ENCODE peak calls at places on chromosomes 3 and 15, in five cellular contexts. G is cardiac muscle cell, Q is upper lobe of right lung, I is GM06990, F is upper lobe of left lung. R is an unnamed sample.

GRCh38 chr15:80228959-80229610 is 22.9 kb downstream of the CTXND1 start:
- DNase-seq in G (peak), Q (peak), I (no peak), F (peak), R (no peak)

GRCh38 chr3:172201136-172201989 is 162.0 kb downstream of the FNDC3B start:
- DNase-seq in G (peak), Q (peak), I (no peak), F (peak), R (no peak)

GRCh38 chr15:95174281-95174680 is 942.9 kb downstream of the MCTP2 start:
- DNase-seq in G (peak), Q (no peak), I (no peak), F (no peak), R (no peak)

GRCh38 chr15:92677998-92678397 is 22.4 kb upstream of the FAM174B start:
- DNase-seq in G (no peak), Q (no peak), I (no peak), F (peak), R (no peak)

GRCh38 chr3:131454501-131454900 is 48.3 kb downstream of the MRPL3 start:
- DNase-seq in G (peak), Q (no peak), I (no peak), F (no peak), R (no peak)

GRCh38 chr3:121894191-121894990 is at the start of gene SLC15A2:
- DNase-seq in G (peak), Q (no peak), I (no peak), F (peak), R (no peak)

GRCh38 chr3:56812749-56813655 is 11.3 kb upstream of the ARHGEF3 start:
- DNase-seq in G (peak), Q (no peak), I (no peak), F (no peak), R (no peak)

GRCh38 chr3:37863949-37864822 is 2.5 kb downstream of the CTDSPL start:
- DNase-seq in G (no peak), Q (no peak), I (no peak), F (no peak), R (no peak)

GRCh38 chr3:183306798-183307671 is 54.0 kb downstream of the B3GNT5 start:
- DNase-seq in G (peak), Q (peak), I (peak), F (peak), R (no peak)

GRCh38 chr15:66047321-66048024 is 178.2 kb downstream of the RAB11A start:
- DNase-seq in G (no peak), Q (no peak), I (no peak), F (no peak), R (no peak)

GRCh38 chr15:84715442-84716035 is 400 bp downstream of the SEC11A start:
- DNase-seq in G (peak), Q (no peak), I (no peak), F (peak), R (no peak)

GRCh38 chr15:31398677-31399260 is 72.1 kb downstream of the KLF13 start:
- DNase-seq in G (peak), Q (no peak), I (no peak), F (no peak), R (no peak)

GRCh38 chr15:36775209-36775608 is 195.8 kb downstream of the CDIN1 start:
- DNase-seq in G (no peak), Q (no peak), I (no peak), F (no peak), R (no peak)

DNA sequence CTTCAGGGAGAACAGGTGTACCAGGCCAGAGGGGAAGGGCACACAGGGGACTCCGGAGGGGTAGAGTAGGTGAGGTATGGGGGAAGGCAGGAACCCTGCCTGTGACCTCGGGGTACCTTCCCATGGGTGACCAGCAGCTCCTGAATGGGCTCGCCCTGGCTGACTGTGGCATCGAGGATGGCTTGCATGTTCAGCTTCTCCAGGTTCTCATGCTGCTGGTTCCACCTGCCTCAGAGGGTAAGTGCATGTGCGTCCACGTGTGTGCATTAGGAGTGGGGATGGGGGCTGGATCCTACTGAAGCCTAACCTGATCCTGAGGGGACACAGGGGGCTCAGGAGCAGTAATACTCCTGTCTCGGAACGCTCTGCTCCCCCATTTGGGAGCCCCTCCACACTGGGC is 524 bp downstream of the ZMYND10 start:
- DNase-seq in G (no peak), Q (no peak), I (no peak), F (no peak), R (no peak)
- H3K4me3 ChIP-seq in G (peak), Q (peak), I (no peak), F (peak), R (no peak)

GRCh38 chr15:51692154-51692553 is 10.9 kb downstream of the SCG3 start:
- DNase-seq in G (no peak), Q (no peak), I (no peak), F (no peak), R (no peak)

GRCh38 chr15:51687565-51687964 is 6.3 kb downstream of the SCG3 start:
- DNase-seq in G (no peak), Q (no peak), I (no peak), F (no peak), R (no peak)

GRCh38 chr15:51688863-51689262 is 7.6 kb downstream of the SCG3 start:
- DNase-seq in G (no peak), Q (no peak), I (no peak), F (no peak), R (no peak)
- TF ChIP-seq CTCF in G (peak), Q (peak), I (peak), F (no peak), R (peak)

DNA sequence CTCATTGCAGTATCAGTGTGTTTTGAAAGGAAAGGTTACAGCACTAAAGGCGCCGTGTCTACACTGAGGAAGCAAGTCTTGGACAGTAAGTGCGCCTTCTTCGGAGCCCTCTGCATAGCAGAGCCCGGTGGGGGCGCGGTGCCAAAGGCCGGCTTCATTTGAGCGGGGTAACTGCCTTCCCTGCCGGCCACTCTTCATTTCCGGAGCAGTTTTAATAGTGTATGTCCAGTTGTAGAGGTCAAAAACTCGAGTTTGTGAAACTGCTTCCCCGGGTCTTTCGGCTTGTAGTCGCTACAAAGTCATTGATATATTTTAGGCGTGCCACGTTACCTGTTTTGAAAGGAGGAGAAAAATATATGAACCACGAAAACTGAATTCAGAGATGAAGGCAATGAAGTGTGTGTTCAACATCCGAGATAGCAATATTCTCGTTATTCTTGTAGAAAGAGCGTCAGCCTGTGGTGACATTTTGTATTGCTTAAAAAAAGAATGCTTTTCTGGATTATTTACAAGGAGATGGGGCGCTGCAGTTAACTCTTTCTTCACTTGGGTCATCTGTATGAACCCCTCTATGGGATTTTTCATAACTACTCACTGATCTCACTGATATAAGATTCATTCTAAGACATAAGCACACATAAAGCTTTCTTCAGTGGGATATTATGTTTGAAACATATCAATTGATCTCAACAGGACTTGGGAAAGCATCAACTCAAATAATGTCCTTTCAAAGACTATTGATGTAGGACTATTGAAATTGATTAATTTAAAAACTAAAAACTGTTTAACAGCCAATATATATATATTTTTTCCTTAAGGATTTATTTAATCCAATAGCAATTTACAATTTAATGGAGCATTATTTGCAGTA is 3.0 kb downstream of the ALCAM start:
- DNase-seq in G (peak), Q (peak), I (peak), F (peak), R (peak)
- H3K4me3 ChIP-seq in G (peak), Q (peak), I (peak), F (peak), R (peak)

DNA sequence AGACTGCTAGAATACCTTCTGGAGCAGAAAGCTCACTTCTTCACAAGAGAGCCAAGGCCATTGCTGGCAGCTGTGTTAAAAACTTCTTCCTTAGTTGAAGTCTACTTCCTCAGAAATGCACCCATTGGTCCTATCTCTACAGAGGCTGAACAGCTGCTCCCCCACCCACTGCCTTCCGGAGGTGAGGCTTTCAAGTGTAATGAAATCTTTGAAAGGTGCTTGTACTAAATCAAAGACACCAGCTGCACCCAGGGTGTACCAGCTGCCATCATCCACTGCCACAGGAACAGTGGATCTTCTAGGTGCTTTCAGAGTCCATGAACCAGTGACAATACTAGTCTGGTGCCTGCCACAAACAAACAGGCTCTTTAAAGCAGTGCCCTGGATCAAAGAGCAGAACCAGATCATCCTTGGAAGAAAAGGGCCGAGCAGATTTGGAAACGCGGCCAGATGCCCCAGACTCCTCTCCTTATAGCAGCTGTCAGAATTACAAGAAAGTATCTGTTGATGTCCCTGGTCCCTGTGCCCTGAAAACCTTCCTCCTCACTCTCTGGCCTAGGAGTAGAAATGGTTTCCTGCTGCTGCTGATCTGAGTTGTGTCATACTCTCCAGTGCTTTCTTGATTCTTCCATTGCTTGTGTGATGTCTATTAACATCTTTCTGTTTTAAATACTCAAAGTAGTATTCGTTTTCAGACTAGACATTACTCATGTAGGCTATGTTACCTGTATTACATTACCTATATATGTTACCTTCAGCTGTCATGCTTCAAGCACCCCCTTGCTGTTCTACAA is 26.6 kb upstream of the HERC1 start:
- DNase-seq in G (no peak), Q (no peak), I (no peak), F (no peak), R (no peak)
- TF ChIP-seq CTCF in G (no peak), Q (no peak), I (no peak), F (no peak), R (no peak)

DNA sequence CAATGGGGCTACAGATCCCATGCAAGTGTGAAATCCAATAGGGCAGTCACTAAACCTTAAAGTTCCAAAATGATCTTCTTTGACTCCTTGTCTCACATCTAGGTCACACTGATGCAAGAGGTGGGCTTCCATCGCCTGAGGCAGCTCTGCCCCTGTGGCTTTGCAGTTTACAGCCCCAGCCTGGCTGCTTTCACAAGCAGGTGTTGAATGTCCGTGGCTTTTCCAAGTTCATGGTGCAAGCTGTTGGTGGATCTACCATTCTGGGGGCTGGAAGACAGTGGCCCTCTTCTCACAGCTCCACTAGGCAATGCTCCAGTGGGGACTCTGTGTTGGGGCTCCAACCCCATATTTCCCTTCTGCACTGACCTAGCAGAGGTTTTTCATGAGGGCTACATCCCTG is 68.5 kb upstream of the PRR20G start:
- DNase-seq in G (no peak), Q (no peak), I (no peak), F (no peak), R (no peak)
- H3K4me3 ChIP-seq in G (no peak), Q (no peak), I (no peak), F (no peak), R (no peak)

R was measured in GM12864.